ENCODE peak calls at places on chromosomes 3 and 15, in five cellular contexts. B, K, T, I and D are unnamed samples.

GRCh38 chr3:111080357-111080937 is 8.8 kb downstream of the NECTIN3 start:
- ATAC-seq in K (no peak), B (no peak), I (peak; percentile 63), T (peak; percentile 64), D (no peak)

GRCh38 chr15:62521396-62521795 is 356.3 kb upstream of the C2CD4B start:
- ATAC-seq in I (no peak), B (no peak), K (no peak), T (no peak), D (no peak)

GRCh38 chr15:62835351-62835750 is 207.2 kb upstream of the TPM1 start:
- ATAC-seq in T (no peak), I (no peak), B (no peak), K (no peak), D (peak; percentile 31)

GRCh38 chr3:14616606-14617507 is 34.7 kb upstream of the CCDC174 start:
- ATAC-seq in T (no peak), I (no peak), K (no peak), B (peak; percentile 41), D (no peak)

GRCh38 chr3:95707268-95707667 is 1107.1 kb upstream of the EPHA6 start:
- ATAC-seq in T (no peak), B (no peak), K (no peak), I (no peak), D (no peak)

GRCh38 chr3:106881177-106881576 is 496.1 kb upstream of the CCDC54 start:
- ATAC-seq in T (no peak), I (no peak), B (no peak), K (no peak), D (no peak)

GRCh38 chr3:47227678-47228077 is 54.9 kb downstream of the KIF9 start:
- ATAC-seq in K (peak; percentile 87), T (peak; percentile 80), I (peak; percentile 82), B (peak; percentile 38), D (no peak)

GRCh38 chr3:192490720-192491119 is 236.6 kb downstream of the FGF12 start:
- ATAC-seq in I (no peak), K (no peak), T (no peak), B (no peak), D (no peak)

GRCh38 chr3:19946291-19946831 is 536 bp upstream of the RAB5A start:
- ATAC-seq in T (peak; percentile 23), K (peak; percentile 11), B (peak; percentile 29), I (peak; percentile 21), D (no peak)

GRCh38 chr3:43102773-43103480 is 3.0 kb downstream of the POMGNT2 start:
- ATAC-seq in I (no peak), K (no peak), T (no peak), B (no peak), D (no peak)

GRCh38 chr3:188178293-188178950 is 24.5 kb downstream of the LPP start:
- ATAC-seq in B (no peak), K (no peak), I (no peak), T (no peak), D (no peak)

GRCh38 chr3:172965256-172965655 is 175.8 kb downstream of the SPATA16 start:
- ATAC-seq in B (no peak), I (no peak), K (no peak), T (no peak), D (no peak)

GRCh38 chr15:85625431-85625830 is 169.3 kb downstream of the KLHL25 start:
- ATAC-seq in K (peak; percentile 28), I (no peak), B (no peak), T (no peak), D (no peak)

GRCh38 chr3:21920431-21920830 is 169.4 kb upstream of the ZNF385D start:
- ATAC-seq in T (peak; percentile 81), I (no peak), B (no peak), K (no peak), D (no peak)

GRCh38 chr3:50661321-50661837 is 13.3 kb upstream of the DOCK3 start:
- ATAC-seq in T (no peak), B (no peak), I (no peak), K (no peak), D (no peak)

GRCh38 chr3:70861855-70862254 is 549.4 kb upstream of the MDFIC2 start:
- ATAC-seq in I (no peak), T (peak; percentile 79), K (no peak), B (no peak), D (peak; percentile 74)

GRCh38 chr15:75229191-75230015 is 27.7 kb downstream of the C15orf39 start:
- ATAC-seq in K (no peak), T (no peak), I (no peak), B (no peak), D (no peak)

GRCh38 chr15:73607405-73607804 is 25.8 kb downstream of the NPTN start:
- ATAC-seq in T (no peak), B (no peak), K (peak; percentile 65), I (no peak), D (no peak)

GRCh38 chr3:134357261-134357913 is 16.9 kb downstream of the AMOTL2 start:
- ATAC-seq in I (peak; percentile 7), T (peak; percentile 13), B (no peak), K (no peak), D (peak; percentile 27)

GRCh38 chr15:76576526-76577279 is 240.1 kb downstream of the ISL2 start:
- ATAC-seq in I (peak; percentile 100), B (no peak), K (no peak), T (peak; percentile 44), D (peak; percentile 73)

GRCh38 chr3:102195198-102195948 is 239.4 kb upstream of the ZPLD1 start:
- ATAC-seq in I (no peak), K (no peak), B (no peak), T (peak; percentile 60), D (no peak)

GRCh38 chr3:186909078-186909853 is 21.1 kb upstream of the ST6GAL1 start:
- ATAC-seq in B (peak; percentile 94), I (peak; percentile 31), K (no peak), T (no peak), D (no peak)

GRCh38 chr3:64906011-64906410 is 218.2 kb upstream of the ADAMTS9 start:
- ATAC-seq in I (no peak), K (no peak), T (no peak), B (no peak), D (no peak)

GRCh38 chr15:25909325-25909724 is 46.2 kb upstream of the ATP10A start:
- ATAC-seq in T (no peak), B (no peak), I (no peak), K (no peak), D (no peak)

GRCh38 chr15:27480642-27481041 is 509.7 kb downstream of the GABRG3 start:
- ATAC-seq in B (no peak), K (no peak), I (no peak), T (no peak), D (no peak)

GRCh38 chr3:185759523-185759922 is 65.3 kb downstream of the IGF2BP2 start:
- ATAC-seq in I (no peak), B (peak; percentile 45), T (no peak), K (no peak), D (no peak)

DNA sequence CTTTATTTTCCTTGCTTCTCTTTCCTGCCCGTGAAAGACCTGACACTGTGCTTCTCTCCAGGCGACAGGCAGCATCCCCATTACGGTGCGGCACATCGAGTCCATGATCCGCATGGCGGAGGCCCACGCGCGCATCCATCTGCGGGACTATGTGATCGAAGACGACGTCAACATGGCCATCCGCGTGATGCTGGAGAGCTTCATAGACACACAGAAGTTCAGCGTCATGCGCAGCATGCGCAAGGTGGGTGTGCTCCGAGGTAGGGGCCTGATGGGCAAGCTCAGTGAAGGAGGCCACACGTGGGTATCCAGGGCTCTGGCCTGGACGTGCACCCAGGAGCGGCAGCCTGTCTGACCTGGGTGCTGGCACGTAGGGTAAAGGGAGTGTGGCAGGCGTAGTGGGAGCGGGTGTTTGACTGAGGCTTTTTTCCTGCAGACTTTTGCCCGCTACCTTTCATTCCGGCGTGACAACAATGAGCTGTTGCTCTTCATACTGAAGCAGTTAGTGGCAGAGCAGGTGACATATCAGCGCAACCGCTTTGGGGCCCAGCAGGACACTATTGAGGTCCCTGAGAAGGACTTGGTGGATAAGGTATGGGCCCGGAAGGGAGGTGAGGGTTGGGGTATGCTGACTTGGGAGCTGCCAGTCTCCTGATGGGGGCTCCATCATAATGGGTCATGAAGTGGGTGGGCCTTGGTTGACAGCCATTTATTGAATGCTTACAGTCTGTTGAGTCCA is 8.2 kb upstream of the PODXL2 start:
- ATAC-seq in K (no peak), T (no peak), I (no peak), B (no peak), D (no peak)
- H3K36me3 ChIP-seq in K (peaks cover 38% of the 10 kb centered on the region), T (no peaks in the 10 kb centered on the region), I (peaks cover 30% of the 10 kb centered on the region), B (peaks cover 64% of the 10 kb centered on the region), D (peaks cover 62% of the 10 kb centered on the region)

DNA sequence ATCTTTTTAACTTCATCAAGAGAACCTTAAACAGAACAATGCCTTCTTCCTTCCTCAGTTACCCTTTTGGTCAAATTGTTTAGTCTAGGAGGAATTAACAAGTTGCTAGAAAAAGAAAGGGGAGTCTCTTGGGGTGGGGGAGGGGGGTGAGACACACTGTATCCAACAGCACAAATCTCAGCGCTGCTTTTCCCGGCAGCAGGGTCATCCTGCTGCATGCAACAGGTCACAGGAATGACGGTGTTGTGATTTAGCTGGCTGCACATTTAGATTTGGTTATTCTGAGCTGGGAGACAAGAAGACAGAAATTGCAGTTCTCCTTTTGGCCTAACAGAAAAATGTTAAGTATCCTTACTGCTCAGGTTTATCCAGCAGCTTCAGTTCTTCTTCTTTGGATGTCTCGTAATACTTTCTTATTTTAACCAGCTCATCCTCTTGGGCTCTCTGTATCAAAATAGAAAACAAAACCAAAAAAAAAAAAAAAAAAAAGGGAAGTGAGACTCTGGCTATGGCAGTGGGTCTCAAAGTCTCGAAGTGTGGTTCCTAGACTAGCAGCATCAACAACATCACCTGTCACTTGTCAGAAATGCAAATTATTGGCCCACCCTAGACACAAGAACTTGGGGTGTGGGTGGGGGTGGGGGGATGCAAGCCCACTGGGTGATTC is 190.5 kb downstream of the GREM1 start:
- ATAC-seq in I (no peak), K (peak; percentile 95), T (peak; percentile 50), B (no peak), D (peak; percentile 80)
- TF ChIP-seq EP300 in I (no peak), K (peak; percentile 96), T (no peak), B (no peak), D (no peak)

GRCh38 chr15:92899910-92900711 is at the start of gene CHD2:
- ATAC-seq in T (peak; percentile 72), K (peak; percentile 72), B (peak; percentile 78), I (peak; percentile 84), D (peak; percentile 18)
- TF ChIP-seq CTCF in T (no peak), K (no peak), B (no peak), I (peak; percentile 11), D (no peak)

DNA sequence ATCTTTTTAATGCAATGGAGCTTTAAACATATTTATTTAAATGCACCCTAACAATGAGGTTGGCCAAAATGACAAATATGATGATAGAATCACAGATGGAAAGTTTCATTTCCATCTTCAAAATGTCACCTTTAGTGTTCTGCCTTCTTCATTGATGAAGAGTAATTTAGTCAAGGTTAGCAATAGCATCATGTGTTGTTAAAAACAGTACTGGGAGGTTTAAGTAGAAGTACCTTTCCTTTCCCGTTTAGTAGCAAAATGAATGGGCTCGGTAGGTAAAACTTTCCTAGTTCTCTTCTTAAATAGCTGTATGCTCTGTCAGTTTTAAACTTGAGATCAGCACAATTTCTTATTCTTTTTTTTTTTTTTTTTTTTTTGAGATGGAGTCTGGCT is 35.1 kb downstream of the EIF2AK4 start:
- ATAC-seq in T (no peak), K (no peak), B (no peak), I (no peak), D (no peak)
- H3K36me3 ChIP-seq in T (no peaks in the 10 kb centered on the region), K (peaks cover 13% of the 10 kb centered on the region), B (peaks cover 50% of the 10 kb centered on the region), I (peaks cover 14% of the 10 kb centered on the region), D (peaks cover 2% of the 10 kb centered on the region)